ENCODE peak calls at places on chromosomes 16 and 17, in ten cellular contexts. One of them, this sample, is unnamed.

GRCh38 chr17:78723001-78723796 is 58.9 kb downstream of the CYTH1 start:
- DNase-seq in naive thymus-derived CD4-positive, alpha-beta T cell: no peak
- DNase-seq in adipocyte: no peak
- DNase-seq in activated naive CD4-positive, alpha-beta T cell: no peak
- DNase-seq in activated T-cell treated with anti-CD3 and anti-CD28 coated beads, Interleukin-2, amount 50 U/mL, for 1 hour: no peak
- DNase-seq in RWPE1: no peak
- DNase-seq in ACHN: no peak
- DNase-seq in HFFc6: no peak
- DNase-seq in ovary: peak
- DNase-seq in left ventricle myocardium inferior: peak
- DNase-seq in this sample: peak

GRCh38 chr17:8290043-8290442 is 1.6 kb downstream of the RANGRF start:
- DNase-seq in ACHN: peak
- DNase-seq in HFFc6: no peak
- DNase-seq in activated naive CD4-positive, alpha-beta T cell: no peak
- DNase-seq in RWPE1: no peak
- DNase-seq in ovary: no peak
- DNase-seq in naive thymus-derived CD4-positive, alpha-beta T cell: no peak
- DNase-seq in adipocyte: no peak
- DNase-seq in activated T-cell treated with anti-CD3 and anti-CD28 coated beads, Interleukin-2, amount 50 U/mL, for 1 hour: no peak
- DNase-seq in left ventricle myocardium inferior: no peak
- DNase-seq in this sample: no peak

GRCh38 chr17:11290814-11291213 is 49.8 kb downstream of the SHISA6 start:
- DNase-seq in adipocyte: no peak
- DNase-seq in HFFc6: no peak
- DNase-seq in activated naive CD4-positive, alpha-beta T cell: no peak
- DNase-seq in naive thymus-derived CD4-positive, alpha-beta T cell: no peak
- DNase-seq in RWPE1: no peak
- DNase-seq in left ventricle myocardium inferior: no peak
- DNase-seq in activated T-cell treated with anti-CD3 and anti-CD28 coated beads, Interleukin-2, amount 50 U/mL, for 1 hour: no peak
- DNase-seq in ovary: no peak
- DNase-seq in ACHN: no peak
- DNase-seq in this sample: no peak

GRCh38 chr17:19757536-19758180 is 9.6 kb upstream of the ALDH3A1 start:
- DNase-seq in RWPE1: no peak
- DNase-seq in left ventricle myocardium inferior: no peak
- DNase-seq in activated T-cell treated with anti-CD3 and anti-CD28 coated beads, Interleukin-2, amount 50 U/mL, for 1 hour: no peak
- DNase-seq in activated naive CD4-positive, alpha-beta T cell: no peak
- DNase-seq in adipocyte: no peak
- DNase-seq in naive thymus-derived CD4-positive, alpha-beta T cell: no peak
- DNase-seq in ACHN: no peak
- DNase-seq in HFFc6: no peak
- DNase-seq in ovary: no peak
- DNase-seq in this sample: no peak

GRCh38 chr16:89990799-89991198 is 28.5 kb downstream of the DBNDD1 start:
- DNase-seq in HFFc6: no peak
- DNase-seq in left ventricle myocardium inferior: no peak
- DNase-seq in naive thymus-derived CD4-positive, alpha-beta T cell: no peak
- DNase-seq in ovary: no peak
- DNase-seq in activated T-cell treated with anti-CD3 and anti-CD28 coated beads, Interleukin-2, amount 50 U/mL, for 1 hour: no peak
- DNase-seq in adipocyte: no peak
- DNase-seq in activated naive CD4-positive, alpha-beta T cell: no peak
- DNase-seq in RWPE1: no peak
- DNase-seq in ACHN: no peak
- DNase-seq in this sample: no peak

GRCh38 chr17:79837888-79838540 is 1.2 kb downstream of the CBX4 start:
- DNase-seq in activated naive CD4-positive, alpha-beta T cell: no peak
- DNase-seq in RWPE1: no peak
- DNase-seq in ACHN: no peak
- DNase-seq in activated T-cell treated with anti-CD3 and anti-CD28 coated beads, Interleukin-2, amount 50 U/mL, for 1 hour: peak
- DNase-seq in adipocyte: no peak
- DNase-seq in HFFc6: no peak
- DNase-seq in left ventricle myocardium inferior: no peak
- DNase-seq in naive thymus-derived CD4-positive, alpha-beta T cell: peak
- DNase-seq in ovary: peak
- DNase-seq in this sample: no peak

GRCh38 chr16:14199624-14200023 is 128.5 kb downstream of the MRTFB start:
- DNase-seq in HFFc6: peak
- DNase-seq in activated T-cell treated with anti-CD3 and anti-CD28 coated beads, Interleukin-2, amount 50 U/mL, for 1 hour: no peak
- DNase-seq in naive thymus-derived CD4-positive, alpha-beta T cell: no peak
- DNase-seq in left ventricle myocardium inferior: no peak
- DNase-seq in ACHN: no peak
- DNase-seq in adipocyte: peak
- DNase-seq in ovary: no peak
- DNase-seq in activated naive CD4-positive, alpha-beta T cell: no peak
- DNase-seq in RWPE1: peak
- DNase-seq in this sample: no peak

GRCh38 chr17:11514981-11515680 is 83.1 kb upstream of the DNAH9 start:
- DNase-seq in activated T-cell treated with anti-CD3 and anti-CD28 coated beads, Interleukin-2, amount 50 U/mL, for 1 hour: no peak
- DNase-seq in activated naive CD4-positive, alpha-beta T cell: no peak
- DNase-seq in left ventricle myocardium inferior: no peak
- DNase-seq in ovary: no peak
- DNase-seq in HFFc6: no peak
- DNase-seq in adipocyte: no peak
- DNase-seq in RWPE1: no peak
- DNase-seq in naive thymus-derived CD4-positive, alpha-beta T cell: no peak
- DNase-seq in ACHN: no peak
- DNase-seq in this sample: no peak

GRCh38 chr16:11128211-11129123 is 127.5 kb downstream of the SOCS1 start:
- DNase-seq in ovary: no peak
- DNase-seq in RWPE1: no peak
- DNase-seq in left ventricle myocardium inferior: peak
- DNase-seq in naive thymus-derived CD4-positive, alpha-beta T cell: no peak
- DNase-seq in HFFc6: peak
- DNase-seq in activated T-cell treated with anti-CD3 and anti-CD28 coated beads, Interleukin-2, amount 50 U/mL, for 1 hour: no peak
- DNase-seq in adipocyte: peak
- DNase-seq in activated naive CD4-positive, alpha-beta T cell: no peak
- DNase-seq in ACHN: no peak
- DNase-seq in this sample: no peak

GRCh38 chr17:10022416-10022815 is 117.3 kb upstream of the RCVRN start:
- DNase-seq in HFFc6: no peak
- DNase-seq in ACHN: no peak
- DNase-seq in ovary: no peak
- DNase-seq in RWPE1: no peak
- DNase-seq in naive thymus-derived CD4-positive, alpha-beta T cell: no peak
- DNase-seq in adipocyte: no peak
- DNase-seq in activated naive CD4-positive, alpha-beta T cell: no peak
- DNase-seq in activated T-cell treated with anti-CD3 and anti-CD28 coated beads, Interleukin-2, amount 50 U/mL, for 1 hour: no peak
- DNase-seq in left ventricle myocardium inferior: no peak
- DNase-seq in this sample: no peak

GRCh38 chr17:27657620-27658019 is 26.6 kb downstream of the LGALS9 start:
- DNase-seq in activated naive CD4-positive, alpha-beta T cell: no peak
- DNase-seq in HFFc6: no peak
- DNase-seq in naive thymus-derived CD4-positive, alpha-beta T cell: no peak
- DNase-seq in RWPE1: no peak
- DNase-seq in adipocyte: peak
- DNase-seq in ACHN: peak
- DNase-seq in activated T-cell treated with anti-CD3 and anti-CD28 coated beads, Interleukin-2, amount 50 U/mL, for 1 hour: no peak
- DNase-seq in left ventricle myocardium inferior: no peak
- DNase-seq in ovary: no peak
- DNase-seq in this sample: no peak

GRCh38 chr17:61338000-61338864 is 61.4 kb upstream of the TBX2 start:
- DNase-seq in activated T-cell treated with anti-CD3 and anti-CD28 coated beads, Interleukin-2, amount 50 U/mL, for 1 hour: no peak
- DNase-seq in activated naive CD4-positive, alpha-beta T cell: no peak
- DNase-seq in adipocyte: peak
- DNase-seq in ovary: no peak
- DNase-seq in ACHN: peak
- DNase-seq in HFFc6: peak
- DNase-seq in RWPE1: peak
- DNase-seq in left ventricle myocardium inferior: no peak
- DNase-seq in naive thymus-derived CD4-positive, alpha-beta T cell: no peak
- DNase-seq in this sample: no peak

GRCh38 chr17:15260376-15261062 is 4.6 kb downstream of the PMP22 start:
- DNase-seq in adipocyte: peak
- DNase-seq in activated T-cell treated with anti-CD3 and anti-CD28 coated beads, Interleukin-2, amount 50 U/mL, for 1 hour: peak
- DNase-seq in RWPE1: peak
- DNase-seq in HFFc6: peak
- DNase-seq in ovary: peak
- DNase-seq in left ventricle myocardium inferior: peak
- DNase-seq in activated naive CD4-positive, alpha-beta T cell: no peak
- DNase-seq in naive thymus-derived CD4-positive, alpha-beta T cell: no peak
- DNase-seq in ACHN: peak
- DNase-seq in this sample: peak

GRCh38 chr17:50593321-50593720 is 32.8 kb downstream of the CACNA1G start:
- DNase-seq in left ventricle myocardium inferior: peak
- DNase-seq in activated T-cell treated with anti-CD3 and anti-CD28 coated beads, Interleukin-2, amount 50 U/mL, for 1 hour: no peak
- DNase-seq in RWPE1: no peak
- DNase-seq in activated naive CD4-positive, alpha-beta T cell: no peak
- DNase-seq in HFFc6: no peak
- DNase-seq in ovary: no peak
- DNase-seq in ACHN: no peak
- DNase-seq in adipocyte: no peak
- DNase-seq in naive thymus-derived CD4-positive, alpha-beta T cell: no peak
- DNase-seq in this sample: peak

GRCh38 chr17:42313773-42314566 is 25.7 kb downstream of the STAT5A start:
- DNase-seq in adipocyte: no peak
- DNase-seq in activated T-cell treated with anti-CD3 and anti-CD28 coated beads, Interleukin-2, amount 50 U/mL, for 1 hour: peak
- DNase-seq in left ventricle myocardium inferior: no peak
- DNase-seq in activated naive CD4-positive, alpha-beta T cell: peak
- DNase-seq in RWPE1: no peak
- DNase-seq in naive thymus-derived CD4-positive, alpha-beta T cell: no peak
- DNase-seq in ACHN: no peak
- DNase-seq in HFFc6: no peak
- DNase-seq in ovary: no peak
- DNase-seq in this sample: no peak

This sample was measured in NCI-H345.